ENCODE peak calls at places on chromosomes 12 and 14, in five cellular contexts. One of them, this sample, is unnamed.
A peak's percentile ranks its signal among the peaks of the same experiment; 100 is the strongest.

GRCh38 chr12:52873832-52874572 is 25.2 kb upstream of the KRT78 start:
- DNase-seq in endothelial cell: peak; percentile 31
- DNase-seq in lower lobe of right lung: peak; percentile 86
- DNase-seq in heart left ventricle: peak; percentile 92
- DNase-seq in left lung: peak; percentile 95
- DNase-seq in this sample: peak; percentile 92

GRCh38 chr12:25151476-25151875 is 43.5 kb downstream of the DNAI7 start:
- DNase-seq in heart left ventricle: peak; percentile 72
- DNase-seq in left lung: no peak
- DNase-seq in lower lobe of right lung: no peak
- DNase-seq in endothelial cell: peak; percentile 7
- DNase-seq in this sample: no peak

GRCh38 chr14:96623676-96624484 is 121.7 kb downstream of the PAPOLA start:
- DNase-seq in endothelial cell: no peak
- DNase-seq in heart left ventricle: no peak
- DNase-seq in lower lobe of right lung: no peak
- DNase-seq in left lung: no peak
- DNase-seq in this sample: no peak

GRCh38 chr14:96670391-96670790 is 126.8 kb upstream of the VRK1 start:
- DNase-seq in lower lobe of right lung: no peak
- DNase-seq in left lung: no peak
- DNase-seq in heart left ventricle: no peak
- DNase-seq in endothelial cell: no peak
- DNase-seq in this sample: no peak

GRCh38 chr12:101647711-101648110 is 49.7 kb upstream of the CHPT1 start:
- DNase-seq in heart left ventricle: no peak
- DNase-seq in left lung: no peak
- DNase-seq in endothelial cell: no peak
- DNase-seq in lower lobe of right lung: no peak
- DNase-seq in this sample: no peak

GRCh38 chr12:131283191-131283861 is 329.6 kb downstream of the ADGRD1 start:
- DNase-seq in left lung: no peak
- DNase-seq in lower lobe of right lung: no peak
- DNase-seq in endothelial cell: no peak
- DNase-seq in heart left ventricle: no peak
- DNase-seq in this sample: no peak

GRCh38 chr12:128920468-128920867 is 67.2 kb downstream of the GLT1D1 start:
- DNase-seq in left lung: no peak
- DNase-seq in endothelial cell: no peak
- DNase-seq in lower lobe of right lung: no peak
- DNase-seq in heart left ventricle: no peak
- DNase-seq in this sample: no peak

GRCh38 chr14:104135121-104135903 is 3.1 kb upstream of the KIF26A start:
- DNase-seq in endothelial cell: peak; percentile 70
- DNase-seq in heart left ventricle: peak; percentile 52
- DNase-seq in lower lobe of right lung: peak; percentile 42
- DNase-seq in left lung: peak; percentile 80
- DNase-seq in this sample: peak; percentile 65

GRCh38 chr14:73465833-73466532 is 7.6 kb upstream of the NUMB start:
- DNase-seq in heart left ventricle: no peak
- DNase-seq in endothelial cell: peak; percentile 14
- DNase-seq in left lung: no peak
- DNase-seq in lower lobe of right lung: no peak
- DNase-seq in this sample: no peak

GRCh38 chr14:100348253-100348729 is 25.2 kb downstream of the SLC25A47 start:
- DNase-seq in left lung: no peak
- DNase-seq in lower lobe of right lung: no peak
- DNase-seq in endothelial cell: no peak
- DNase-seq in heart left ventricle: no peak
- DNase-seq in this sample: no peak

GRCh38 chr14:35637269-35637668 is 103.3 kb downstream of the INSM2 start:
- DNase-seq in left lung: no peak
- DNase-seq in lower lobe of right lung: no peak
- DNase-seq in endothelial cell: no peak
- DNase-seq in heart left ventricle: no peak
- DNase-seq in this sample: no peak

GRCh38 chr12:6582959-6583358 is 14.9 kb upstream of the NOP2 start:
- DNase-seq in heart left ventricle: no peak
- DNase-seq in lower lobe of right lung: no peak
- DNase-seq in endothelial cell: no peak
- DNase-seq in left lung: no peak
- DNase-seq in this sample: no peak

GRCh38 chr12:72574138-72574537 is 302.0 kb downstream of the TRHDE start:
- DNase-seq in left lung: no peak
- DNase-seq in lower lobe of right lung: no peak
- DNase-seq in endothelial cell: no peak
- DNase-seq in heart left ventricle: no peak
- DNase-seq in this sample: no peak

GRCh38 chr14:49586673-49587460 is 687 bp upstream of the RPS29 start:
- DNase-seq in lower lobe of right lung: no peak
- DNase-seq in heart left ventricle: no peak
- DNase-seq in left lung: no peak
- DNase-seq in endothelial cell: peak; percentile 32
- DNase-seq in this sample: no peak

GRCh38 chr12:108109954-108110353 is 19.1 kb upstream of the WSCD2 start:
- DNase-seq in heart left ventricle: no peak
- DNase-seq in endothelial cell: no peak
- DNase-seq in lower lobe of right lung: no peak
- DNase-seq in left lung: no peak
- DNase-seq in this sample: no peak

GRCh38 chr12:93292213-93292612 is 85.5 kb upstream of the NUDT4 start:
- DNase-seq in heart left ventricle: no peak
- DNase-seq in endothelial cell: no peak
- DNase-seq in left lung: no peak
- DNase-seq in lower lobe of right lung: no peak
- DNase-seq in this sample: no peak

GRCh38 chr12:98154850-98155249 is 360.5 kb upstream of the TMPO start:
- DNase-seq in heart left ventricle: no peak
- DNase-seq in lower lobe of right lung: no peak
- DNase-seq in endothelial cell: peak; percentile 43
- DNase-seq in left lung: peak; percentile 8
- DNase-seq in this sample: no peak

GRCh38 chr12:105552056-105552455 is 221.6 kb downstream of the C12orf75 start:
- DNase-seq in heart left ventricle: no peak
- DNase-seq in left lung: no peak
- DNase-seq in lower lobe of right lung: no peak
- DNase-seq in endothelial cell: no peak
- DNase-seq in this sample: no peak

GRCh38 chr14:31360919-31361662 is 59.3 kb downstream of the HEATR5A start:
- DNase-seq in heart left ventricle: no peak
- DNase-seq in left lung: no peak
- DNase-seq in lower lobe of right lung: no peak
- DNase-seq in endothelial cell: no peak
- DNase-seq in this sample: no peak

GRCh38 chr12:115044073-115044472 is 360.1 kb upstream of the TBX3 start:
- DNase-seq in endothelial cell: no peak
- DNase-seq in lower lobe of right lung: no peak
- DNase-seq in left lung: no peak
- DNase-seq in heart left ventricle: no peak
- DNase-seq in this sample: no peak

GRCh38 chr14:45810152-45810872 is 557.3 kb upstream of the MIS18BP1 start:
- DNase-seq in heart left ventricle: no peak
- DNase-seq in left lung: no peak
- DNase-seq in lower lobe of right lung: no peak
- DNase-seq in endothelial cell: peak; percentile 3
- DNase-seq in this sample: no peak
- TF ChIP-seq CTCF in heart left ventricle: no peak
- TF ChIP-seq CTCF in left lung: peak; percentile 21
- TF ChIP-seq CTCF in lower lobe of right lung: peak; percentile 11
- TF ChIP-seq CTCF in endothelial cell: no peak
- TF ChIP-seq CTCF in this sample: peak; percentile 16

DNA sequence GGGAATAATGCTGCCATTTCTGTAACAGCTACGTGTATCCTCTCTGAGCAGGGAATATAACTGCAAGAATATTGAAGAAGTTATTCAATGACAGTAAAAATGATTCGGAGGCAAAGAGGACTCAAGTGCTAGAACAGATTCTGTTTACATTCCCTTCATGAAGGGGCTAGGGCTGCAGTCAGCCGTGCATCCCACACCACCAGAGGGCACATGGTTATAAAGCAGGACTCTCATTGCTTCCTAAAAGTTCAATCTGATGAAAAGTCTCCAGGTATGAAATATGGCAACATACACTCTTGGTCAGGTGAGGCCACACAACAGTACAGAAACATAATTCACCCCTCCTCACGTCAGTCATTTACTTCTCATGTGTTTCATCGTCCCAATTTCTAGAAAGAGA is 34.0 kb downstream of the TCHP start:
- DNase-seq in left lung: no peak
- DNase-seq in heart left ventricle: no peak
- DNase-seq in lower lobe of right lung: no peak
- DNase-seq in endothelial cell: no peak
- DNase-seq in this sample: no peak
- TF ChIP-seq CTCF in left lung: no peak
- TF ChIP-seq CTCF in heart left ventricle: peak; percentile 24
- TF ChIP-seq CTCF in lower lobe of right lung: no peak
- TF ChIP-seq CTCF in endothelial cell: peak; percentile 26
- TF ChIP-seq CTCF in this sample: peak; percentile 22

GRCh38 chr12:2052861-2053674 is at the start of gene CACNA1C:
- DNase-seq in left lung: peak; percentile 72
- DNase-seq in endothelial cell: peak; percentile 69
- DNase-seq in lower lobe of right lung: no peak
- DNase-seq in heart left ventricle: peak; percentile 70
- DNase-seq in this sample: no peak

GRCh38 chr12:2049604-2050540 is 2.9 kb upstream of the CACNA1C start:
- DNase-seq in heart left ventricle: no peak
- DNase-seq in lower lobe of right lung: no peak
- DNase-seq in left lung: no peak
- DNase-seq in endothelial cell: no peak
- DNase-seq in this sample: no peak

GRCh38 chr12:2053675-2054070 is 886 bp downstream of the CACNA1C start:
- DNase-seq in endothelial cell: peak; percentile 36
- DNase-seq in left lung: peak; percentile 57
- DNase-seq in lower lobe of right lung: no peak
- DNase-seq in heart left ventricle: no peak
- DNase-seq in this sample: no peak

GRCh38 chr12:2054091-2055018 is 1.6 kb downstream of the CACNA1C start:
- DNase-seq in heart left ventricle: no peak
- DNase-seq in endothelial cell: no peak
- DNase-seq in lower lobe of right lung: no peak
- DNase-seq in left lung: peak; percentile 59
- DNase-seq in this sample: no peak

DNA sequence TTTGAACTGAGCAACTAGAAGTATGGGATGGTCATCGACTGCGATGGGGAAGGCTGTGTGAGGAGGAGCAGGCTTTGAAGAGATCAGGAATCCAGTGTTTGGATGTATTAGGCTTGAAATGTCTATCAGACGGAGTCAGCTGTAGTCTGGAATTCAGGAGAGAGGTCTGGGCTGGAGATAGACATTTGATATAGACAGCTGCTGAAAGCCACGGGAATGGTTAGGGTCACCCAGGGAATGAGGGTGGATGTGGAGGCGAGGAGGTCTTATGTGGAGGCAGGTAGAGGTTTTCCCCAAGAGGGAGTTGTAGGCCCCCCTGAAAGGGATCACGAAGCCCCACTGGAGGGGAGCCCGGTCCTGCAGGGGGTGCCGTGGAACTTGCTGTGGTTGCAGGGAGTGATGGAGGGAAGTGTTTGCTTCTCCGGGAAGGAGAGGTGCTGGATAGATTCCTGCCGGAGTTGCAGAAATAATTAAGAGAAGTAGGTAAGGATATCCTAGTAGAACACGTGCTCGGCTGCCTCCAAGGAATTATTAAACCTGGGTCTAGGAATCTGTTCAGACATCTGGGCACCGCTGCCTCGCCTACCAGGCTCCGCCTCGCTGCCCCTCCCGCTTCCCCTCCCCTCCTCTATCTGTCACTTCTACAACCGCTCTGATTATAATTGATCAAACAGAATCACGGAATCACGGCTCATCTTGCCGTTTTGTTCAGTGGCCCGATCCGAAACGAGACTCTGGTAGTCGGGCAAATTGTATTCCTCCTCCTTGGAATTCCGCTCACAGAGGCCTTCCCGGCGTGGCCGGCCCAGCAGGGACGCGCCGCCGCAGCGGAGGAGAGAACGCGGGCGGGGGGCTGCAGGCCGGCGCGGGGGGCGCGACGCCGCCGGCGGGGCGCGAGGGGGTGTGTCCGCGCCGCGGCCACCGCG is 824 bp upstream of the CACNA1C start:
- DNase-seq in lower lobe of right lung: no peak
- DNase-seq in left lung: no peak
- DNase-seq in endothelial cell: peak; percentile 15
- DNase-seq in heart left ventricle: no peak
- DNase-seq in this sample: no peak
- TF ChIP-seq CTCF in lower lobe of right lung: no peak
- TF ChIP-seq CTCF in left lung: no peak
- TF ChIP-seq CTCF in endothelial cell: no peak
- TF ChIP-seq CTCF in heart left ventricle: no peak
- TF ChIP-seq CTCF in this sample: no peak

DNA sequence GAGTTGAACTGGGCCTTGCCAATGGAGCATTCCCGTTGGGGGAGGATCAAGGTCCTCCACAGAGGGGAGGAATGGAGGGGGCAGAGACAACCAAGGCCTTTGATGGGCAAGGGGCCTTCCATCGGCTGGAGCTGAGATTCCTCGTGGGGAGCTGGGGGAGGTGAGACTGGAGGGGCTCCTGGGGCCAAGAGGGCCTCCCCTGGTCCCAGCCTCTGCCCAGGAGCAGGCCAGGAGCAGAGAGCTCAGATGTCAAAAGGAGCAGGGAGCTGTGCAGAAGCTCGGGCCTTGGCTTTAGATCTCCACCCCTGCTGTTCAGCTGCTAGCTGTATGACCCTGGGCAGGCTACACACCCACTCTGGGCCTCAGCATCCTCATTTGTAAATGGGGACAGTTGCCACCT is 24.0 kb downstream of the TMEM63C start:
- DNase-seq in lower lobe of right lung: no peak
- DNase-seq in endothelial cell: no peak
- DNase-seq in left lung: no peak
- DNase-seq in heart left ventricle: no peak
- DNase-seq in this sample: no peak
- TF ChIP-seq CTCF in lower lobe of right lung: no peak
- TF ChIP-seq CTCF in endothelial cell: no peak
- TF ChIP-seq CTCF in left lung: no peak
- TF ChIP-seq CTCF in heart left ventricle: no peak
- TF ChIP-seq CTCF in this sample: no peak

GRCh38 chr14:55297611-55298323 is 26.5 kb downstream of the FBXO34 start:
- DNase-seq in heart left ventricle: no peak
- DNase-seq in lower lobe of right lung: peak; percentile 57
- DNase-seq in left lung: no peak
- DNase-seq in endothelial cell: no peak
- DNase-seq in this sample: no peak
- TF ChIP-seq CTCF in heart left ventricle: no peak
- TF ChIP-seq CTCF in lower lobe of right lung: no peak
- TF ChIP-seq CTCF in left lung: no peak
- TF ChIP-seq CTCF in endothelial cell: no peak
- TF ChIP-seq CTCF in this sample: peak; percentile 27

DNA sequence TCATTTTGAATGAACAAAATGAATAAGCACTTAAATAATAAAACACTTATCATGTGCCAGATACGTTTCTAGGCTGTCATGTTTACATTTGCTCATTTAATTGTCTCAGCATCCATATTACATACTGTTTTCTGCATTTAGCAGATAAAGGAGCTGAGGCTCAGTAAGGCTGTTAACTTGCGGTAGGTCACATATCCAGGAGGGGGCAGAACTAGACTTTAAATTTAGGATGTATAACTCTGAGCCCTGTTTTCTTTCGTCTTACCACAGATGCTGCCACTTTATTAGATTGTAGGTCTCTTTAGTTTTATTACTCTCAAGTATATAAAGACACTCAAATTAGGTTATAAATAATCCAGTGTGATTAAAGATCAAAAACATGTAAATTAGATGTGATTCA is 17.7 kb downstream of the IRAK4 start:
- DNase-seq in endothelial cell: no peak
- DNase-seq in left lung: no peak
- DNase-seq in heart left ventricle: no peak
- DNase-seq in lower lobe of right lung: no peak
- DNase-seq in this sample: no peak
- TF ChIP-seq CTCF in endothelial cell: peak; percentile 40
- TF ChIP-seq CTCF in left lung: no peak
- TF ChIP-seq CTCF in heart left ventricle: peak; percentile 42
- TF ChIP-seq CTCF in lower lobe of right lung: peak; percentile 28
- TF ChIP-seq CTCF in this sample: peak; percentile 38

This sample was measured in upper lobe of right lung.